ENCODE peak calls at places on chromosomes 2 and 18, in ten cellular contexts. One of them, this sample, is unnamed.

GRCh38 chr2:227655454-227655853 is 11.2 kb upstream of the SCYGR5 start:
- DNase-seq in Calu3: peak
- DNase-seq in AG10803: peak
- DNase-seq in T-helper 9 cell: no peak
- DNase-seq in DMS 273 treated with DMSO at 0.1 percent for 48 hours: no peak
- DNase-seq in hypothalamus: no peak
- DNase-seq in dorsolateral prefrontal cortex: no peak
- DNase-seq in activated CD8-positive, alpha-beta T cell treated with anti-CD3 and anti-CD28 coated beads for 36 hours: no peak
- DNase-seq in stimulated activated CD4-positive, alpha-beta T cell treated with anti-CD3 and anti-CD28 coated beads, TNF-alpha, amount 100 ng/mL, for 48 hours: no peak
- DNase-seq in pons: no peak
- DNase-seq in this sample: peak

GRCh38 chr2:240619506-240620148 is 5.7 kb upstream of the GPR35 start:
- DNase-seq in hypothalamus: no peak
- DNase-seq in T-helper 9 cell: no peak
- DNase-seq in DMS 273 treated with DMSO at 0.1 percent for 48 hours: no peak
- DNase-seq in stimulated activated CD4-positive, alpha-beta T cell treated with anti-CD3 and anti-CD28 coated beads, TNF-alpha, amount 100 ng/mL, for 48 hours: no peak
- DNase-seq in AG10803: no peak
- DNase-seq in activated CD8-positive, alpha-beta T cell treated with anti-CD3 and anti-CD28 coated beads for 36 hours: peak
- DNase-seq in Calu3: no peak
- DNase-seq in pons: no peak
- DNase-seq in dorsolateral prefrontal cortex: no peak
- DNase-seq in this sample: no peak

GRCh38 chr18:4399929-4400328 is 55.2 kb downstream of the DLGAP1 start:
- DNase-seq in hypothalamus: no peak
- DNase-seq in AG10803: no peak
- DNase-seq in dorsolateral prefrontal cortex: no peak
- DNase-seq in DMS 273 treated with DMSO at 0.1 percent for 48 hours: no peak
- DNase-seq in activated CD8-positive, alpha-beta T cell treated with anti-CD3 and anti-CD28 coated beads for 36 hours: no peak
- DNase-seq in pons: peak
- DNase-seq in stimulated activated CD4-positive, alpha-beta T cell treated with anti-CD3 and anti-CD28 coated beads, TNF-alpha, amount 100 ng/mL, for 48 hours: no peak
- DNase-seq in T-helper 9 cell: no peak
- DNase-seq in Calu3: no peak
- DNase-seq in this sample: no peak

GRCh38 chr2:43224131-43224570 is 2.3 kb downstream of the ZFP36L2 start:
- DNase-seq in hypothalamus: peak
- DNase-seq in AG10803: peak
- DNase-seq in stimulated activated CD4-positive, alpha-beta T cell treated with anti-CD3 and anti-CD28 coated beads, TNF-alpha, amount 100 ng/mL, for 48 hours: peak
- DNase-seq in T-helper 9 cell: peak
- DNase-seq in pons: peak
- DNase-seq in activated CD8-positive, alpha-beta T cell treated with anti-CD3 and anti-CD28 coated beads for 36 hours: peak
- DNase-seq in DMS 273 treated with DMSO at 0.1 percent for 48 hours: no peak
- DNase-seq in dorsolateral prefrontal cortex: no peak
- DNase-seq in Calu3: peak
- DNase-seq in this sample: no peak

GRCh38 chr2:145751634-145752033 is 1231.7 kb upstream of the ZEB2 start:
- DNase-seq in activated CD8-positive, alpha-beta T cell treated with anti-CD3 and anti-CD28 coated beads for 36 hours: no peak
- DNase-seq in pons: peak
- DNase-seq in dorsolateral prefrontal cortex: no peak
- DNase-seq in stimulated activated CD4-positive, alpha-beta T cell treated with anti-CD3 and anti-CD28 coated beads, TNF-alpha, amount 100 ng/mL, for 48 hours: no peak
- DNase-seq in Calu3: peak
- DNase-seq in DMS 273 treated with DMSO at 0.1 percent for 48 hours: no peak
- DNase-seq in AG10803: peak
- DNase-seq in hypothalamus: peak
- DNase-seq in T-helper 9 cell: no peak
- DNase-seq in this sample: peak

GRCh38 chr18:37499008-37499407 is 66.6 kb downstream of the CELF4 start:
- DNase-seq in AG10803: no peak
- DNase-seq in pons: no peak
- DNase-seq in activated CD8-positive, alpha-beta T cell treated with anti-CD3 and anti-CD28 coated beads for 36 hours: no peak
- DNase-seq in DMS 273 treated with DMSO at 0.1 percent for 48 hours: peak
- DNase-seq in hypothalamus: no peak
- DNase-seq in Calu3: no peak
- DNase-seq in stimulated activated CD4-positive, alpha-beta T cell treated with anti-CD3 and anti-CD28 coated beads, TNF-alpha, amount 100 ng/mL, for 48 hours: no peak
- DNase-seq in dorsolateral prefrontal cortex: no peak
- DNase-seq in T-helper 9 cell: no peak
- DNase-seq in this sample: no peak

GRCh38 chr18:13256444-13257305 is 38.1 kb downstream of the LDLRAD4 start:
- DNase-seq in stimulated activated CD4-positive, alpha-beta T cell treated with anti-CD3 and anti-CD28 coated beads, TNF-alpha, amount 100 ng/mL, for 48 hours: no peak
- DNase-seq in hypothalamus: no peak
- DNase-seq in DMS 273 treated with DMSO at 0.1 percent for 48 hours: no peak
- DNase-seq in pons: no peak
- DNase-seq in T-helper 9 cell: no peak
- DNase-seq in Calu3: no peak
- DNase-seq in AG10803: no peak
- DNase-seq in dorsolateral prefrontal cortex: peak
- DNase-seq in activated CD8-positive, alpha-beta T cell treated with anti-CD3 and anti-CD28 coated beads for 36 hours: no peak
- DNase-seq in this sample: no peak

GRCh38 chr2:44450806-44451205 is 89.1 kb downstream of the CAMKMT start:
- DNase-seq in activated CD8-positive, alpha-beta T cell treated with anti-CD3 and anti-CD28 coated beads for 36 hours: no peak
- DNase-seq in DMS 273 treated with DMSO at 0.1 percent for 48 hours: no peak
- DNase-seq in dorsolateral prefrontal cortex: no peak
- DNase-seq in AG10803: peak
- DNase-seq in stimulated activated CD4-positive, alpha-beta T cell treated with anti-CD3 and anti-CD28 coated beads, TNF-alpha, amount 100 ng/mL, for 48 hours: no peak
- DNase-seq in pons: no peak
- DNase-seq in T-helper 9 cell: no peak
- DNase-seq in Calu3: no peak
- DNase-seq in hypothalamus: no peak
- DNase-seq in this sample: no peak

GRCh38 chr18:8706981-8707940 is 1.9 kb downstream of the MTCL1 start:
- DNase-seq in stimulated activated CD4-positive, alpha-beta T cell treated with anti-CD3 and anti-CD28 coated beads, TNF-alpha, amount 100 ng/mL, for 48 hours: no peak
- DNase-seq in DMS 273 treated with DMSO at 0.1 percent for 48 hours: peak
- DNase-seq in pons: no peak
- DNase-seq in Calu3: peak
- DNase-seq in T-helper 9 cell: no peak
- DNase-seq in activated CD8-positive, alpha-beta T cell treated with anti-CD3 and anti-CD28 coated beads for 36 hours: peak
- DNase-seq in dorsolateral prefrontal cortex: no peak
- DNase-seq in AG10803: peak
- DNase-seq in hypothalamus: peak
- DNase-seq in this sample: no peak

GRCh38 chr2:116094196-116094595 is 1651.8 kb downstream of the DPP10 start:
- DNase-seq in stimulated activated CD4-positive, alpha-beta T cell treated with anti-CD3 and anti-CD28 coated beads, TNF-alpha, amount 100 ng/mL, for 48 hours: no peak
- DNase-seq in dorsolateral prefrontal cortex: no peak
- DNase-seq in T-helper 9 cell: no peak
- DNase-seq in pons: no peak
- DNase-seq in activated CD8-positive, alpha-beta T cell treated with anti-CD3 and anti-CD28 coated beads for 36 hours: peak
- DNase-seq in Calu3: no peak
- DNase-seq in AG10803: no peak
- DNase-seq in DMS 273 treated with DMSO at 0.1 percent for 48 hours: no peak
- DNase-seq in hypothalamus: no peak
- DNase-seq in this sample: no peak

GRCh38 chr2:26672112-26672817 is 20.3 kb upstream of the KCNK3 start:
- DNase-seq in Calu3: no peak
- DNase-seq in stimulated activated CD4-positive, alpha-beta T cell treated with anti-CD3 and anti-CD28 coated beads, TNF-alpha, amount 100 ng/mL, for 48 hours: no peak
- DNase-seq in activated CD8-positive, alpha-beta T cell treated with anti-CD3 and anti-CD28 coated beads for 36 hours: no peak
- DNase-seq in dorsolateral prefrontal cortex: peak
- DNase-seq in hypothalamus: no peak
- DNase-seq in pons: no peak
- DNase-seq in DMS 273 treated with DMSO at 0.1 percent for 48 hours: no peak
- DNase-seq in T-helper 9 cell: no peak
- DNase-seq in AG10803: no peak
- DNase-seq in this sample: no peak

GRCh38 chr2:10776231-10776977 is 36.2 kb downstream of the PDIA6 start:
- DNase-seq in hypothalamus: no peak
- DNase-seq in dorsolateral prefrontal cortex: no peak
- DNase-seq in DMS 273 treated with DMSO at 0.1 percent for 48 hours: no peak
- DNase-seq in T-helper 9 cell: no peak
- DNase-seq in stimulated activated CD4-positive, alpha-beta T cell treated with anti-CD3 and anti-CD28 coated beads, TNF-alpha, amount 100 ng/mL, for 48 hours: no peak
- DNase-seq in Calu3: no peak
- DNase-seq in AG10803: no peak
- DNase-seq in pons: no peak
- DNase-seq in activated CD8-positive, alpha-beta T cell treated with anti-CD3 and anti-CD28 coated beads for 36 hours: no peak
- DNase-seq in this sample: no peak

GRCh38 chr18:58988595-58988994 is 123.9 kb downstream of the ZNF532 start:
- DNase-seq in hypothalamus: no peak
- DNase-seq in pons: no peak
- DNase-seq in stimulated activated CD4-positive, alpha-beta T cell treated with anti-CD3 and anti-CD28 coated beads, TNF-alpha, amount 100 ng/mL, for 48 hours: no peak
- DNase-seq in T-helper 9 cell: no peak
- DNase-seq in dorsolateral prefrontal cortex: no peak
- DNase-seq in Calu3: no peak
- DNase-seq in AG10803: peak
- DNase-seq in DMS 273 treated with DMSO at 0.1 percent for 48 hours: no peak
- DNase-seq in activated CD8-positive, alpha-beta T cell treated with anti-CD3 and anti-CD28 coated beads for 36 hours: no peak
- DNase-seq in this sample: no peak

GRCh38 chr2:200221055-200221692 is 85.3 kb upstream of the SPATS2L start:
- DNase-seq in hypothalamus: no peak
- DNase-seq in stimulated activated CD4-positive, alpha-beta T cell treated with anti-CD3 and anti-CD28 coated beads, TNF-alpha, amount 100 ng/mL, for 48 hours: no peak
- DNase-seq in T-helper 9 cell: no peak
- DNase-seq in activated CD8-positive, alpha-beta T cell treated with anti-CD3 and anti-CD28 coated beads for 36 hours: no peak
- DNase-seq in Calu3: peak
- DNase-seq in dorsolateral prefrontal cortex: no peak
- DNase-seq in pons: no peak
- DNase-seq in AG10803: no peak
- DNase-seq in DMS 273 treated with DMSO at 0.1 percent for 48 hours: no peak
- DNase-seq in this sample: no peak

GRCh38 chr2:100242891-100243670 is 79.2 kb downstream of the LONRF2 start:
- DNase-seq in DMS 273 treated with DMSO at 0.1 percent for 48 hours: peak
- DNase-seq in pons: peak
- DNase-seq in AG10803: peak
- DNase-seq in T-helper 9 cell: peak
- DNase-seq in dorsolateral prefrontal cortex: no peak
- DNase-seq in hypothalamus: no peak
- DNase-seq in activated CD8-positive, alpha-beta T cell treated with anti-CD3 and anti-CD28 coated beads for 36 hours: peak
- DNase-seq in stimulated activated CD4-positive, alpha-beta T cell treated with anti-CD3 and anti-CD28 coated beads, TNF-alpha, amount 100 ng/mL, for 48 hours: peak
- DNase-seq in Calu3: peak
- DNase-seq in this sample: no peak

GRCh38 chr2:17604050-17604449 is 63.6 kb downstream of the VSNL1 start:
- DNase-seq in T-helper 9 cell: no peak
- DNase-seq in hypothalamus: no peak
- DNase-seq in DMS 273 treated with DMSO at 0.1 percent for 48 hours: no peak
- DNase-seq in AG10803: no peak
- DNase-seq in Calu3: no peak
- DNase-seq in stimulated activated CD4-positive, alpha-beta T cell treated with anti-CD3 and anti-CD28 coated beads, TNF-alpha, amount 100 ng/mL, for 48 hours: no peak
- DNase-seq in activated CD8-positive, alpha-beta T cell treated with anti-CD3 and anti-CD28 coated beads for 36 hours: no peak
- DNase-seq in dorsolateral prefrontal cortex: no peak
- DNase-seq in pons: no peak
- DNase-seq in this sample: no peak

GRCh38 chr2:27756544-27757498 is 14.7 kb upstream of the MRPL33 start:
- DNase-seq in DMS 273 treated with DMSO at 0.1 percent for 48 hours: no peak
- DNase-seq in Calu3: no peak
- DNase-seq in dorsolateral prefrontal cortex: no peak
- DNase-seq in pons: no peak
- DNase-seq in T-helper 9 cell: no peak
- DNase-seq in activated CD8-positive, alpha-beta T cell treated with anti-CD3 and anti-CD28 coated beads for 36 hours: no peak
- DNase-seq in AG10803: peak
- DNase-seq in stimulated activated CD4-positive, alpha-beta T cell treated with anti-CD3 and anti-CD28 coated beads, TNF-alpha, amount 100 ng/mL, for 48 hours: no peak
- DNase-seq in hypothalamus: no peak
- DNase-seq in this sample: peak

GRCh38 chr2:58502931-58503330 is 261.8 kb upstream of the FANCL start:
- DNase-seq in DMS 273 treated with DMSO at 0.1 percent for 48 hours: no peak
- DNase-seq in Calu3: peak
- DNase-seq in hypothalamus: no peak
- DNase-seq in activated CD8-positive, alpha-beta T cell treated with anti-CD3 and anti-CD28 coated beads for 36 hours: no peak
- DNase-seq in AG10803: no peak
- DNase-seq in dorsolateral prefrontal cortex: no peak
- DNase-seq in T-helper 9 cell: no peak
- DNase-seq in stimulated activated CD4-positive, alpha-beta T cell treated with anti-CD3 and anti-CD28 coated beads, TNF-alpha, amount 100 ng/mL, for 48 hours: no peak
- DNase-seq in pons: no peak
- DNase-seq in this sample: no peak

GRCh38 chr2:33153008-33153407 is 206.3 kb downstream of the LTBP1 start:
- DNase-seq in pons: no peak
- DNase-seq in T-helper 9 cell: no peak
- DNase-seq in activated CD8-positive, alpha-beta T cell treated with anti-CD3 and anti-CD28 coated beads for 36 hours: no peak
- DNase-seq in stimulated activated CD4-positive, alpha-beta T cell treated with anti-CD3 and anti-CD28 coated beads, TNF-alpha, amount 100 ng/mL, for 48 hours: no peak
- DNase-seq in DMS 273 treated with DMSO at 0.1 percent for 48 hours: no peak
- DNase-seq in hypothalamus: no peak
- DNase-seq in AG10803: peak
- DNase-seq in Calu3: no peak
- DNase-seq in dorsolateral prefrontal cortex: no peak
- DNase-seq in this sample: peak

GRCh38 chr18:79766308-79766707 is 31.4 kb upstream of the KCNG2 start:
- DNase-seq in hypothalamus: peak
- DNase-seq in dorsolateral prefrontal cortex: no peak
- DNase-seq in pons: no peak
- DNase-seq in AG10803: no peak
- DNase-seq in stimulated activated CD4-positive, alpha-beta T cell treated with anti-CD3 and anti-CD28 coated beads, TNF-alpha, amount 100 ng/mL, for 48 hours: no peak
- DNase-seq in DMS 273 treated with DMSO at 0.1 percent for 48 hours: no peak
- DNase-seq in T-helper 9 cell: no peak
- DNase-seq in Calu3: no peak
- DNase-seq in activated CD8-positive, alpha-beta T cell treated with anti-CD3 and anti-CD28 coated beads for 36 hours: no peak
- DNase-seq in this sample: no peak

GRCh38 chr2:26246818-26247217 is 2.1 kb downstream of the HADHB start:
- DNase-seq in Calu3: no peak
- DNase-seq in dorsolateral prefrontal cortex: no peak
- DNase-seq in DMS 273 treated with DMSO at 0.1 percent for 48 hours: no peak
- DNase-seq in activated CD8-positive, alpha-beta T cell treated with anti-CD3 and anti-CD28 coated beads for 36 hours: peak
- DNase-seq in pons: no peak
- DNase-seq in hypothalamus: no peak
- DNase-seq in stimulated activated CD4-positive, alpha-beta T cell treated with anti-CD3 and anti-CD28 coated beads, TNF-alpha, amount 100 ng/mL, for 48 hours: no peak
- DNase-seq in T-helper 9 cell: no peak
- DNase-seq in AG10803: peak
- DNase-seq in this sample: peak

GRCh38 chr18:23627325-23627724 is 35.4 kb downstream of the ANKRD29 start:
- DNase-seq in dorsolateral prefrontal cortex: no peak
- DNase-seq in stimulated activated CD4-positive, alpha-beta T cell treated with anti-CD3 and anti-CD28 coated beads, TNF-alpha, amount 100 ng/mL, for 48 hours: no peak
- DNase-seq in pons: no peak
- DNase-seq in DMS 273 treated with DMSO at 0.1 percent for 48 hours: no peak
- DNase-seq in activated CD8-positive, alpha-beta T cell treated with anti-CD3 and anti-CD28 coated beads for 36 hours: no peak
- DNase-seq in Calu3: peak
- DNase-seq in T-helper 9 cell: no peak
- DNase-seq in AG10803: peak
- DNase-seq in hypothalamus: no peak
- DNase-seq in this sample: peak

GRCh38 chr2:239830066-239830717 is 194.9 kb downstream of the NDUFA10 start:
- DNase-seq in stimulated activated CD4-positive, alpha-beta T cell treated with anti-CD3 and anti-CD28 coated beads, TNF-alpha, amount 100 ng/mL, for 48 hours: no peak
- DNase-seq in Calu3: no peak
- DNase-seq in AG10803: no peak
- DNase-seq in dorsolateral prefrontal cortex: peak
- DNase-seq in pons: no peak
- DNase-seq in hypothalamus: no peak
- DNase-seq in activated CD8-positive, alpha-beta T cell treated with anti-CD3 and anti-CD28 coated beads for 36 hours: no peak
- DNase-seq in DMS 273 treated with DMSO at 0.1 percent for 48 hours: no peak
- DNase-seq in T-helper 9 cell: no peak
- DNase-seq in this sample: no peak

GRCh38 chr2:32136097-32136496 is 29.6 kb upstream of the SLC30A6 start:
- DNase-seq in stimulated activated CD4-positive, alpha-beta T cell treated with anti-CD3 and anti-CD28 coated beads, TNF-alpha, amount 100 ng/mL, for 48 hours: no peak
- DNase-seq in pons: no peak
- DNase-seq in hypothalamus: no peak
- DNase-seq in activated CD8-positive, alpha-beta T cell treated with anti-CD3 and anti-CD28 coated beads for 36 hours: no peak
- DNase-seq in T-helper 9 cell: no peak
- DNase-seq in AG10803: peak
- DNase-seq in dorsolateral prefrontal cortex: no peak
- DNase-seq in DMS 273 treated with DMSO at 0.1 percent for 48 hours: no peak
- DNase-seq in Calu3: no peak
- DNase-seq in this sample: no peak

GRCh38 chr2:62787381-62787780 is 81.9 kb downstream of the EHBP1 start:
- DNase-seq in T-helper 9 cell: no peak
- DNase-seq in activated CD8-positive, alpha-beta T cell treated with anti-CD3 and anti-CD28 coated beads for 36 hours: no peak
- DNase-seq in pons: peak
- DNase-seq in stimulated activated CD4-positive, alpha-beta T cell treated with anti-CD3 and anti-CD28 coated beads, TNF-alpha, amount 100 ng/mL, for 48 hours: no peak
- DNase-seq in DMS 273 treated with DMSO at 0.1 percent for 48 hours: no peak
- DNase-seq in dorsolateral prefrontal cortex: no peak
- DNase-seq in hypothalamus: peak
- DNase-seq in AG10803: peak
- DNase-seq in Calu3: no peak
- DNase-seq in this sample: no peak